ENCODE peak calls at places on chromosomes 6 and 20, in four cellular contexts. One of them, this sample, is unnamed.

GRCh38 chr6:1703091-1703855 is 93.6 kb downstream of the FOXC1 start:
- DNase-seq in H1: no peak
- DNase-seq in HCT116: no peak
- DNase-seq in K562: peak; percentile 87
- DNase-seq in this sample: no peak

GRCh38 chr6:89385156-89385667 is 26.9 kb downstream of the RRAGD start:
- DNase-seq in HCT116: no peak
- DNase-seq in K562: no peak
- DNase-seq in H1: peak; percentile 37
- DNase-seq in this sample: no peak

GRCh38 chr20:1894471-1894950 is 696 bp upstream of the SIRPA start:
- DNase-seq in HCT116: no peak
- DNase-seq in K562: peak; percentile 53
- DNase-seq in H1: no peak
- DNase-seq in this sample: peak; percentile 84

GRCh38 chr6:112468359-112468758 is 121.2 kb downstream of the RFPL4B start:
- DNase-seq in H1: no peak
- DNase-seq in K562: no peak
- DNase-seq in HCT116: no peak
- DNase-seq in this sample: no peak

GRCh38 chr6:79574636-79575035 is 37.4 kb upstream of the LCA5 start:
- DNase-seq in H1: no peak
- DNase-seq in HCT116: peak; percentile 8
- DNase-seq in K562: no peak
- DNase-seq in this sample: no peak

GRCh38 chr6:80341330-80341729 is 234.9 kb downstream of the BCKDHB start:
- DNase-seq in K562: no peak
- DNase-seq in HCT116: no peak
- DNase-seq in H1: no peak
- DNase-seq in this sample: no peak

GRCh38 chr6:5584072-5584471 is 322.8 kb downstream of the FARS2 start:
- DNase-seq in K562: no peak
- DNase-seq in H1: no peak
- DNase-seq in HCT116: no peak
- DNase-seq in this sample: no peak

GRCh38 chr20:46151936-46152335 is 33.8 kb downstream of the CD40 start:
- DNase-seq in H1: peak; percentile 82
- DNase-seq in K562: peak; percentile 81
- DNase-seq in HCT116: no peak
- DNase-seq in this sample: peak; percentile 52

GRCh38 chr6:42766163-42766670 is 15.6 kb upstream of the BICRAL start:
- DNase-seq in HCT116: peak; percentile 52
- DNase-seq in H1: no peak
- DNase-seq in K562: no peak
- DNase-seq in this sample: no peak

GRCh38 chr6:28996844-28997502 is 8.1 kb downstream of the ZNF311 start:
- DNase-seq in HCT116: no peak
- DNase-seq in K562: peak; percentile 55
- DNase-seq in H1: no peak
- DNase-seq in this sample: no peak

GRCh38 chr20:40010483-40010882 is 678.6 kb downstream of the MAFB start:
- DNase-seq in H1: no peak
- DNase-seq in HCT116: no peak
- DNase-seq in K562: no peak
- DNase-seq in this sample: no peak

GRCh38 chr6:31407699-31408098 is 4.3 kb downstream of the MICA start:
- DNase-seq in HCT116: no peak
- DNase-seq in H1: no peak
- DNase-seq in K562: no peak
- DNase-seq in this sample: no peak

GRCh38 chr6:150418825-150419594 is 50.2 kb downstream of the IYD start:
- DNase-seq in HCT116: peak; percentile 61
- DNase-seq in H1: peak; percentile 75
- DNase-seq in K562: peak; percentile 70
- DNase-seq in this sample: peak; percentile 53

GRCh38 chr6:113995632-113996031 is 24.7 kb upstream of the HDAC2 start:
- DNase-seq in K562: no peak
- DNase-seq in H1: peak; percentile 44
- DNase-seq in HCT116: peak; percentile 61
- DNase-seq in this sample: no peak

GRCh38 chr6:74534485-74535211 is 671.2 kb downstream of the COL12A1 start:
- DNase-seq in H1: no peak
- DNase-seq in K562: no peak
- DNase-seq in HCT116: peak; percentile 19
- DNase-seq in this sample: peak; percentile 67

GRCh38 chr6:40852667-40853383 is 186.2 kb downstream of the UNC5CL start:
- DNase-seq in K562: peak; percentile 81
- DNase-seq in HCT116: peak; percentile 12
- DNase-seq in H1: peak; percentile 83
- DNase-seq in this sample: no peak

GRCh38 chr6:7311920-7312615 is 931 bp downstream of the SSR1 start:
- DNase-seq in K562: no peak
- DNase-seq in HCT116: no peak
- DNase-seq in H1: no peak
- DNase-seq in this sample: no peak

GRCh38 chr20:37202267-37202943 is 23.1 kb upstream of the MROH8 start:
- DNase-seq in HCT116: peak; percentile 35
- DNase-seq in H1: no peak
- DNase-seq in K562: peak; percentile 59
- DNase-seq in this sample: peak; percentile 35

GRCh38 chr6:38375937-38376336 is 263.8 kb downstream of the BTBD9 start:
- DNase-seq in HCT116: no peak
- DNase-seq in H1: no peak
- DNase-seq in K562: no peak
- DNase-seq in this sample: no peak
- TF ChIP-seq JUND in HCT116: no peak
- TF ChIP-seq JUND in H1: no peak
- TF ChIP-seq JUND in K562: no peak
- TF ChIP-seq JUND in this sample: no peak

GRCh38 chr6:169571123-169571962 is 130.5 kb downstream of the WDR27 start:
- DNase-seq in K562: no peak
- DNase-seq in H1: no peak
- DNase-seq in HCT116: no peak
- DNase-seq in this sample: no peak
- TF ChIP-seq JUND in K562: peak; percentile 42
- TF ChIP-seq JUND in H1: no peak
- TF ChIP-seq JUND in HCT116: no peak
- TF ChIP-seq JUND in this sample: no peak

GRCh38 chr20:62576815-62577214 is 65.5 kb upstream of the SLCO4A1 start:
- DNase-seq in K562: peak; percentile 68
- DNase-seq in H1: no peak
- DNase-seq in HCT116: no peak
- DNase-seq in this sample: peak; percentile 53
- TF ChIP-seq JUND in K562: no peak
- TF ChIP-seq JUND in H1: no peak
- TF ChIP-seq JUND in HCT116: no peak
- TF ChIP-seq JUND in this sample: no peak

DNA sequence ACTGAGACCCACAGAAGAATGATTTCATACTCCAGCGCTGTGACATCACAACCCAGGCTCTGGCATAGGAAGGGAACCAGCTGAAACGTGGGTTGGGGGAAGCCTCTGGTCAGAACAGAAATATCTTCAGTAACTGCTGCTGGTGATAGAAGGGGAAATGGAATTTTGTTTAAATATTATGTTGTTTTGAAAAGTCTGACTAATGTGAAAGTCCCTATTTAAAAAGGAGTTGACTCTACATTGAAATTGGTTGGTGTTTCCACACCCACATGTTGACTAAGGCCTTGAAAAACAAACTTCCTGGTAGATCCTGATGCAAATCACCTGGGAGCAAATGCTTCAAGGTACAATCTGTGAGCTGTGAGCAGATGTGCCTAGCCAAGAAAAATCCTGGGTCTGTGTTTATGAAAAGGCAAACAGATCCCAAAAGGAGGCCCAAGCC is 24.5 kb upstream of the TCP11 start:
- DNase-seq in HCT116: no peak
- DNase-seq in K562: no peak
- DNase-seq in H1: no peak
- DNase-seq in this sample: peak; percentile 81
- TF ChIP-seq JUND in HCT116: no peak
- TF ChIP-seq JUND in K562: no peak
- TF ChIP-seq JUND in H1: no peak
- TF ChIP-seq JUND in this sample: peak; percentile 23

GRCh38 chr6:123804771-123805540 is 1.3 kb downstream of the NKAIN2 start:
- DNase-seq in K562: no peak
- DNase-seq in H1: no peak
- DNase-seq in HCT116: no peak
- DNase-seq in this sample: no peak
- TF ChIP-seq JUND in K562: no peak
- TF ChIP-seq JUND in H1: no peak
- TF ChIP-seq JUND in HCT116: no peak
- TF ChIP-seq JUND in this sample: no peak

DNA sequence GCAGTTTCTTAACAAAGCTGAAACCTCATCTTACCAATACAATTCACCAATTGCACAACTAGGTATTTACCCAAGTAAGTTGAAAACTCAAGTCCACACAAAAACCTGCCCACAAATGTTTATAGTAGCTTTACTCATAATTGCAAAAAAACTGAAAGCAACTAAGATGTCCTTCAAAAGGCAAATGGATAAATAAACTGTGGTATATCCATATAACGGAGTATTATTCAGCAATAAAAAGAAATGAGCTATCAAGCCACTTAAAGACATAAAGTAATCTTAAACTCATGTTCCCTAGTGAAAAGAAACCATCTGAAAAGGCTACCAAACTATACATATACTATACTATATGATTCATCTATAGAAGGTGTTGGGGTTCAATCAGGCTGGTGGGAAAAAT is 179.7 kb downstream of the HACE1 start:
- DNase-seq in HCT116: no peak
- DNase-seq in K562: no peak
- DNase-seq in H1: no peak
- DNase-seq in this sample: no peak
- TF ChIP-seq JUND in HCT116: no peak
- TF ChIP-seq JUND in K562: no peak
- TF ChIP-seq JUND in H1: no peak
- TF ChIP-seq JUND in this sample: no peak

GRCh38 chr6:3227363-3228045 is at the start of gene TUBB2B:
- DNase-seq in K562: peak; percentile 78
- DNase-seq in HCT116: no peak
- DNase-seq in H1: peak; percentile 63
- DNase-seq in this sample: peak; percentile 7
- TF ChIP-seq JUND in K562: no peak
- TF ChIP-seq JUND in HCT116: no peak
- TF ChIP-seq JUND in H1: no peak
- TF ChIP-seq JUND in this sample: no peak

GRCh38 chr6:136992113-136992512 is 52.7 kb downstream of the IL20RA start:
- DNase-seq in H1: no peak
- DNase-seq in HCT116: no peak
- DNase-seq in K562: no peak
- DNase-seq in this sample: no peak

GRCh38 chr6:136987526-136987925 is 57.2 kb downstream of the IL20RA start:
- DNase-seq in HCT116: no peak
- DNase-seq in H1: no peak
- DNase-seq in K562: no peak
- DNase-seq in this sample: peak; percentile 41

GRCh38 chr6:136991614-136992013 is 53.2 kb downstream of the IL20RA start:
- DNase-seq in H1: no peak
- DNase-seq in K562: no peak
- DNase-seq in HCT116: no peak
- DNase-seq in this sample: no peak

GRCh38 chr6:136990754-136991153 is 54.0 kb downstream of the IL20RA start:
- DNase-seq in K562: no peak
- DNase-seq in H1: no peak
- DNase-seq in HCT116: no peak
- DNase-seq in this sample: no peak

DNA sequence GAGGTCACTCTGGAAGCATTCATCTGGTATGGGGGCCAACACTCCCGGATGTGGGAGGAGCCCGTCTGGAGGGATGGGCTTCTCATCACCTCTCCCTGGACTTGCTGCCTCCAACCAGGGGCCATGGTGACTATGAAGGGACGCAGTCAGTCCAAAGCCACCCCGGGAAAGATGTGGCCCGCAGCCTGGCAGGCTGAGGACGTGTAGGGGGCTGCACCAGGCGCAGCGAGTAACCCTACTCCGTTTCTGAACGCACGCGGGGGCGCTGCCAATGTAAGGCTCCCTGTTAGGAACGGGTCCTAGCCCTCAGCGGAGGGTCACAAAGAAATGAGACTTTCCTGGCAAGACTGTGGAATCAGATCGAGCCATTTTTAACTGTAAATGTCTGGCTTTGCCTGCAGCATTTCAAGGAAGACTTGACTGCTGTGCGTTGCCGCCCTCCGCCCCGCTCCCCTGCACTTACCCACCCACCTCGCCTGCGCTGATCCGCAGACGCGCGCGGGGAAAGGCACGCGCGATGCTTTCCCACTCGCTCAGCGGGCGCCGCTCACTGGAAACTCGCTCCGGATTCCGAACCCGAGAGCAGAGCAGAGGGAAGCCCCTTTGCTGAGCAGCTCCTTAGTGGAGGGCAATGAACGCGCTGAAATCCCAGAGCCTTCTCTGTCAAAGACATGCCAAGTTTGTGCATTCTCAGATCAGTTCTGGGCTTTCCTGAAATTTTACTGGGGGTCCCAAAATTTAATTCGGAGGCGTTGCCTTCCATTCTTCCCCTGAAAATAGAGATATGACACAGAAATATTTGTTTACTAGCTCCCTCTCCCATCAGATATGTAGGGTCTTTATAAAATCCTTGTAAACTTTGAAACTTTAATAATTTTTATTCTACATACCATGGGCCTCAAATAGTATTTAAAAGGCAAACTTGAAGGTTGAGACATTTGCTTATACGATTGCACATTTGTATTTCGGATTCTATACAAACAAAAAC is 54.9 kb downstream of the IL20RA start:
- DNase-seq in HCT116: no peak
- DNase-seq in K562: no peak
- DNase-seq in H1: peak; percentile 76
- DNase-seq in this sample: no peak
- TF ChIP-seq JUND in HCT116: no peak
- TF ChIP-seq JUND in K562: no peak
- TF ChIP-seq JUND in H1: no peak
- TF ChIP-seq JUND in this sample: no peak

GRCh38 chr6:130473886-130474285 is 108.1 kb downstream of the TMEM200A start:
- DNase-seq in HCT116: no peak
- DNase-seq in K562: no peak
- DNase-seq in H1: no peak
- DNase-seq in this sample: no peak
- TF ChIP-seq JUND in HCT116: no peak
- TF ChIP-seq JUND in K562: no peak
- TF ChIP-seq JUND in H1: no peak
- TF ChIP-seq JUND in this sample: no peak